ENCODE peak calls at places on chromosome 19, in four cellular contexts. One of them, this sample, is unnamed.

GRCh38 chr19:51462681-51463080 is 4.4 kb upstream of the SIGLEC8 start:
- DNase-seq in fibroblast of mammary gland: no peak
- DNase-seq in DMS 273 treated with DMSO at 0.1 percent for 48 hours: no peak
- DNase-seq in activated CD4-positive, alpha-beta T cell treated with anti-CD3 and anti-CD28 coated beads, Interleukin-2, amount 50 U/mL, for 1 hour: no peak
- DNase-seq in this sample: no peak

GRCh38 chr19:3289971-3290569 is 65.6 kb downstream of the CELF5 start:
- DNase-seq in fibroblast of mammary gland: no peak
- DNase-seq in DMS 273 treated with DMSO at 0.1 percent for 48 hours: no peak
- DNase-seq in activated CD4-positive, alpha-beta T cell treated with anti-CD3 and anti-CD28 coated beads, Interleukin-2, amount 50 U/mL, for 1 hour: no peak
- DNase-seq in this sample: no peak

GRCh38 chr19:33159893-33160292 is 28.0 kb downstream of the WDR88 start:
- DNase-seq in fibroblast of mammary gland: no peak
- DNase-seq in DMS 273 treated with DMSO at 0.1 percent for 48 hours: no peak
- DNase-seq in activated CD4-positive, alpha-beta T cell treated with anti-CD3 and anti-CD28 coated beads, Interleukin-2, amount 50 U/mL, for 1 hour: no peak
- DNase-seq in this sample: no peak

GRCh38 chr19:57559404-57560025 is at the start of gene ZNF550:
- DNase-seq in fibroblast of mammary gland: peak; percentile 85
- DNase-seq in DMS 273 treated with DMSO at 0.1 percent for 48 hours: peak; percentile 55
- DNase-seq in activated CD4-positive, alpha-beta T cell treated with anti-CD3 and anti-CD28 coated beads, Interleukin-2, amount 50 U/mL, for 1 hour: peak; percentile 86
- DNase-seq in this sample: peak; percentile 84

GRCh38 chr19:2150794-2151338 is 500 bp downstream of the AP3D1 start:
- DNase-seq in fibroblast of mammary gland: no peak
- DNase-seq in DMS 273 treated with DMSO at 0.1 percent for 48 hours: no peak
- DNase-seq in activated CD4-positive, alpha-beta T cell treated with anti-CD3 and anti-CD28 coated beads, Interleukin-2, amount 50 U/mL, for 1 hour: peak; percentile 16
- DNase-seq in this sample: no peak

GRCh38 chr19:42273407-42274064 is 4.5 kb downstream of the CIC start:
- DNase-seq in fibroblast of mammary gland: no peak
- DNase-seq in DMS 273 treated with DMSO at 0.1 percent for 48 hours: no peak
- DNase-seq in activated CD4-positive, alpha-beta T cell treated with anti-CD3 and anti-CD28 coated beads, Interleukin-2, amount 50 U/mL, for 1 hour: no peak
- DNase-seq in this sample: no peak

GRCh38 chr19:46748325-46749109 is 2.3 kb upstream of the STRN4 start:
- DNase-seq in fibroblast of mammary gland: peak; percentile 69
- DNase-seq in DMS 273 treated with DMSO at 0.1 percent for 48 hours: no peak
- DNase-seq in activated CD4-positive, alpha-beta T cell treated with anti-CD3 and anti-CD28 coated beads, Interleukin-2, amount 50 U/mL, for 1 hour: peak; percentile 80
- DNase-seq in this sample: peak; percentile 50

GRCh38 chr19:41443813-41444455 is 978 bp downstream of the ERICH4 start:
- DNase-seq in fibroblast of mammary gland: no peak
- DNase-seq in DMS 273 treated with DMSO at 0.1 percent for 48 hours: no peak
- DNase-seq in activated CD4-positive, alpha-beta T cell treated with anti-CD3 and anti-CD28 coated beads, Interleukin-2, amount 50 U/mL, for 1 hour: no peak
- DNase-seq in this sample: no peak

GRCh38 chr19:2720777-2721569 is at the start of gene DIRAS1:
- DNase-seq in fibroblast of mammary gland: no peak
- DNase-seq in DMS 273 treated with DMSO at 0.1 percent for 48 hours: no peak
- DNase-seq in activated CD4-positive, alpha-beta T cell treated with anti-CD3 and anti-CD28 coated beads, Interleukin-2, amount 50 U/mL, for 1 hour: no peak
- DNase-seq in this sample: no peak

GRCh38 chr19:9917322-9917721 is 19.0 kb downstream of the OLFM2 start:
- DNase-seq in fibroblast of mammary gland: peak; percentile 60
- DNase-seq in DMS 273 treated with DMSO at 0.1 percent for 48 hours: no peak
- DNase-seq in activated CD4-positive, alpha-beta T cell treated with anti-CD3 and anti-CD28 coated beads, Interleukin-2, amount 50 U/mL, for 1 hour: no peak
- DNase-seq in this sample: peak; percentile 52

GRCh38 chr19:940591-941291 is 14.9 kb downstream of the ARID3A start:
- DNase-seq in fibroblast of mammary gland: peak; percentile 42
- DNase-seq in DMS 273 treated with DMSO at 0.1 percent for 48 hours: peak; percentile 82
- DNase-seq in activated CD4-positive, alpha-beta T cell treated with anti-CD3 and anti-CD28 coated beads, Interleukin-2, amount 50 U/mL, for 1 hour: peak; percentile 68
- DNase-seq in this sample: peak; percentile 72

GRCh38 chr19:1474765-1475351 is 4.2 kb downstream of the C19orf25 start:
- DNase-seq in fibroblast of mammary gland: no peak
- DNase-seq in DMS 273 treated with DMSO at 0.1 percent for 48 hours: no peak
- DNase-seq in activated CD4-positive, alpha-beta T cell treated with anti-CD3 and anti-CD28 coated beads, Interleukin-2, amount 50 U/mL, for 1 hour: no peak
- DNase-seq in this sample: no peak

GRCh38 chr19:44756089-44756562 is 7.6 kb downstream of the BCL3 start:
- DNase-seq in fibroblast of mammary gland: no peak
- DNase-seq in DMS 273 treated with DMSO at 0.1 percent for 48 hours: no peak
- DNase-seq in activated CD4-positive, alpha-beta T cell treated with anti-CD3 and anti-CD28 coated beads, Interleukin-2, amount 50 U/mL, for 1 hour: no peak
- DNase-seq in this sample: no peak

GRCh38 chr19:37243206-37243632 is 25.2 kb downstream of the ZNF383 start:
- DNase-seq in fibroblast of mammary gland: no peak
- DNase-seq in DMS 273 treated with DMSO at 0.1 percent for 48 hours: no peak
- DNase-seq in activated CD4-positive, alpha-beta T cell treated with anti-CD3 and anti-CD28 coated beads, Interleukin-2, amount 50 U/mL, for 1 hour: no peak
- DNase-seq in this sample: peak; percentile 1

This sample was measured in LHCN-M2.